ENCODE peak calls at places on chromosomes 12 and 14, in nine cellular contexts. F, N, P, C, T, D, H, R and Z are unnamed samples.

GRCh38 chr12:84857809-84858208 is 54.8 kb downstream of the SLC6A15 start:
- DNase-seq in C (no peak), R (no peak), H (no peak), F (no peak), D (no peak), T (no peak), P (no peak), N (no peak), Z (no peak)

GRCh38 chr12:2291182-2291832 is 238.5 kb downstream of the CACNA1C start:
- DNase-seq in D (no peak), F (no peak), R (no peak), T (peak; percentile 57), P (no peak), C (peak; percentile 72), N (peak; percentile 36), H (no peak), Z (no peak)

GRCh38 chr14:105299654-105300541 is 903 bp downstream of the BRF1 start:
- DNase-seq in H (no peak), P (no peak), N (no peak), T (peak; percentile 34), C (no peak), F (no peak), R (no peak), D (no peak), Z (no peak)

GRCh38 chr12:58487280-58488141 is 432.8 kb downstream of the LRIG3 start:
- DNase-seq in H (no peak), P (no peak), F (no peak), R (no peak), T (no peak), C (no peak), N (no peak), D (no peak), Z (no peak)

GRCh38 chr14:59131926-59132763 is 56.3 kb upstream of the DAAM1 start:
- DNase-seq in T (no peak), N (no peak), C (no peak), F (no peak), P (no peak), R (no peak), H (no peak), D (no peak), Z (no peak)

GRCh38 chr12:83573676-83574075 is 887.0 kb downstream of the TMTC2 start:
- DNase-seq in N (no peak), R (no peak), T (no peak), D (no peak), P (no peak), F (no peak), H (no peak), C (no peak), Z (no peak)

GRCh38 chr14:90795744-90796143 is 20.5 kb downstream of the TTC7B start:
- DNase-seq in D (no peak), N (no peak), T (no peak), F (no peak), R (no peak), H (no peak), P (no peak), C (no peak), Z (no peak)

GRCh38 chr14:58752782-58753181 is 115.0 kb downstream of the DACT1 start:
- DNase-seq in P (no peak), H (peak; percentile 37), R (no peak), N (no peak), D (peak; percentile 76), C (no peak), T (no peak), F (no peak), Z (peak; percentile 68)

GRCh38 chr14:95265106-95266094 is 54.3 kb downstream of the CLMN start:
- DNase-seq in T (peak; percentile 79), H (no peak), P (no peak), D (peak; percentile 68), R (no peak), N (no peak), C (peak; percentile 29), F (no peak), Z (no peak)

GRCh38 chr14:50347521-50347920 is 35.4 kb downstream of the DMAC2L start:
- DNase-seq in C (no peak), H (no peak), N (no peak), D (no peak), T (no peak), F (no peak), P (no peak), R (no peak), Z (no peak)

GRCh38 chr14:101500681-101501080 is 60.6 kb upstream of the DIO3 start:
- DNase-seq in R (no peak), D (no peak), C (no peak), H (no peak), P (no peak), T (no peak), N (no peak), F (no peak), Z (no peak)

GRCh38 chr12:1590083-1590979 is 4.0 kb downstream of the FBXL14 start:
- DNase-seq in C (no peak), F (no peak), H (peak; percentile 33), N (peak; percentile 57), P (no peak), T (no peak), R (no peak), D (no peak), Z (peak; percentile 37)

GRCh38 chr12:31989987-31990386 is 30.8 kb downstream of the RESF1 start:
- DNase-seq in D (no peak), P (no peak), T (no peak), N (no peak), H (no peak), R (no peak), C (no peak), F (no peak), Z (no peak)

GRCh38 chr14:101774006-101774755 is 12.7 kb downstream of the PPP2R5C start:
- DNase-seq in R (no peak), F (no peak), H (peak; percentile 43), C (no peak), D (no peak), P (no peak), T (no peak), N (no peak), Z (peak; percentile 70)

GRCh38 chr14:77041837-77042557 is 13.5 kb upstream of the IRF2BPL start:
- DNase-seq in N (no peak), C (no peak), P (no peak), F (no peak), H (no peak), T (peak; percentile 38), D (peak; percentile 53), R (no peak), Z (no peak)

GRCh38 chr14:22861651-22862050 is 9.9 kb upstream of the LRP10 start:
- DNase-seq in P (no peak), H (no peak), C (no peak), N (no peak), T (no peak), F (no peak), R (no peak), D (no peak), Z (no peak)

GRCh38 chr12:29050503-29050902 is 98.6 kb upstream of the FAR2 start:
- DNase-seq in C (no peak), D (no peak), R (no peak), N (no peak), P (no peak), F (no peak), T (no peak), H (no peak), Z (no peak)

GRCh38 chr12:109503611-109504010 is 26.2 kb downstream of the UBE3B start:
- DNase-seq in H (no peak), T (no peak), D (no peak), P (no peak), C (no peak), N (no peak), R (no peak), F (no peak), Z (no peak)

GRCh38 chr14:97185186-97185585 is 388.0 kb downstream of the VRK1 start:
- DNase-seq in N (no peak), R (no peak), C (no peak), P (no peak), H (no peak), F (no peak), T (peak; percentile 54), D (no peak), Z (no peak)

GRCh38 chr12:67647547-67648305 is 819 bp upstream of the DYRK2 start:
- DNase-seq in F (peak; percentile 54), N (peak; percentile 56), T (peak; percentile 59), C (peak; percentile 83), H (peak; percentile 41), P (no peak), D (peak; percentile 62), R (no peak), Z (peak; percentile 60)

GRCh38 chr14:104547310-104547997 is 32.1 kb upstream of the C14orf180 start:
- DNase-seq in C (no peak), F (no peak), N (no peak), R (no peak), H (no peak), P (no peak), D (no peak), T (peak; percentile 3), Z (no peak)

GRCh38 chr14:77554816-77555599 is 56.4 kb upstream of the ISM2 start:
- DNase-seq in C (no peak), F (no peak), H (peak; percentile 33), N (no peak), D (no peak), T (no peak), P (no peak), R (no peak), Z (no peak)

GRCh38 chr14:58787601-58788000 is 149.8 kb downstream of the DACT1 start:
- DNase-seq in R (no peak), P (no peak), C (no peak), N (no peak), H (no peak), D (no peak), F (no peak), T (no peak), Z (no peak)

GRCh38 chr14:97602438-97603117 is 805.4 kb downstream of the VRK1 start:
- DNase-seq in N (no peak), P (no peak), D (no peak), F (no peak), T (peak; percentile 80), H (no peak), R (peak; percentile 60), C (no peak), Z (no peak)

GRCh38 chr14:96261772-96262485 is 5.9 kb downstream of the BDKRB1 start:
- DNase-seq in D (no peak), C (peak; percentile 25), H (no peak), R (no peak), F (no peak), T (no peak), P (no peak), N (no peak), Z (no peak)

GRCh38 chr12:121981456-121981855 is 40.2 kb upstream of the BCL7A start:
- DNase-seq in T (no peak), D (no peak), P (no peak), F (no peak), N (no peak), R (no peak), C (no peak), H (no peak), Z (no peak)

GRCh38 chr12:34399631-34400422 is 377.5 kb downstream of the ALG10 start:
- DNase-seq in F (peak; percentile 10), T (peak; percentile 2), C (no peak), N (no peak), P (no peak), D (peak; percentile 16), R (peak; percentile 3), H (no peak), Z (no peak)

GRCh38 chr14:82084813-82085212 is 551.2 kb upstream of the SEL1L start:
- DNase-seq in D (no peak), N (no peak), R (no peak), H (no peak), F (no peak), T (peak; percentile 4), P (no peak), C (no peak), Z (no peak)

GRCh38 chr12:14901228-14901562 is 15.5 kb upstream of the MGP start:
- DNase-seq in R (no peak), T (no peak), F (no peak), D (no peak), H (no peak), N (no peak), P (no peak), C (no peak), Z (no peak)

GRCh38 chr12:38904932-38905479 is 385 bp downstream of the CPNE8 start:
- DNase-seq in C (peak; percentile 39), N (peak; percentile 33), T (peak; percentile 66), R (peak; percentile 13), D (peak; percentile 88), F (peak; percentile 24), P (no peak), H (peak; percentile 8), Z (peak; percentile 61)